ENCODE peak calls at places on chromosome 12, in five cellular contexts. P, E, Z, N and B are unnamed samples.

GRCh38 chr12:125148316-125148715 is 83.1 kb downstream of the AACS start:
- DNase-seq in P (no peak), E (no peak), Z (no peak), N (no peak), B (no peak)

GRCh38 chr12:90399317-90399716 is 555.7 kb downstream of the CCER1 start:
- DNase-seq in P (no peak), E (no peak), Z (no peak), N (no peak), B (no peak)

GRCh38 chr12:76478045-76478444 is 81.5 kb downstream of the OSBPL8 start:
- DNase-seq in P (no peak), E (no peak), Z (no peak), N (no peak), B (no peak)

GRCh38 chr12:1800646-1801284 is 19.6 kb upstream of the LRTM2 start:
- DNase-seq in P (no peak), E (no peak), Z (peak; percentile 98), N (peak; percentile 62), B (peak; percentile 81)

GRCh38 chr12:85865905-85866304 is 8.2 kb upstream of the NTS start:
- DNase-seq in P (no peak), E (no peak), Z (no peak), N (no peak), B (no peak)

GRCh38 chr12:2924019-2924418 is 33.3 kb downstream of the TULP3 start:
- DNase-seq in P (no peak), E (no peak), Z (no peak), N (no peak), B (no peak)

GRCh38 chr12:14260011-14260993 is 105.2 kb upstream of the ATF7IP start:
- DNase-seq in P (peak; percentile 97), E (peak; percentile 69), Z (peak; percentile 53), N (no peak), B (no peak)

GRCh38 chr12:17511369-17511768 is 578.6 kb downstream of the RERGL start:
- DNase-seq in P (no peak), E (no peak), Z (no peak), N (no peak), B (no peak)

GRCh38 chr12:130717752-130718151 is 1.7 kb upstream of the RIMBP2 start:
- DNase-seq in P (no peak), E (no peak), Z (no peak), N (no peak), B (no peak)

GRCh38 chr12:110278137-110278536 is 2.9 kb upstream of the ATP2A2 start:
- DNase-seq in P (no peak), E (no peak), Z (no peak), N (no peak), B (no peak)

GRCh38 chr12:112107306-112107705 is 1.3 kb downstream of the NAA25 start:
- DNase-seq in P (no peak), E (no peak), Z (no peak), N (no peak), B (no peak)

GRCh38 chr12:62732861-62733427 is 202.0 kb downstream of the PPM1H start:
- DNase-seq in P (no peak), E (no peak), Z (peak; percentile 61), N (no peak), B (no peak)

GRCh38 chr12:78146365-78146772 is 315.7 kb downstream of the NAV3 start:
- DNase-seq in P (no peak), E (no peak), Z (peak; percentile 56), N (no peak), B (no peak)

GRCh38 chr12:21073822-21074460 is 57.1 kb upstream of the SLCO1B1 start:
- DNase-seq in P (no peak), E (no peak), Z (peak; percentile 9), N (no peak), B (no peak)

GRCh38 chr12:93089805-93090569 is 160.9 kb upstream of the EEA1 start:
- DNase-seq in P (no peak), E (no peak), Z (peak; percentile 93), N (no peak), B (no peak)

GRCh38 chr12:120276734-120277133 is 11.2 kb upstream of the PXN start:
- DNase-seq in P (no peak), E (no peak), Z (no peak), N (no peak), B (no peak)

GRCh38 chr12:64395739-64396138 is 5.2 kb upstream of the C12orf56 start:
- DNase-seq in P (no peak), E (no peak), Z (no peak), N (no peak), B (no peak)

GRCh38 chr12:34598352-34598827 is 576.1 kb downstream of the ALG10 start:
- DNase-seq in P (no peak), E (no peak), Z (no peak), N (no peak), B (no peak)

GRCh38 chr12:42473561-42473960 is 116.0 kb downstream of the PRICKLE1 start:
- DNase-seq in P (no peak), E (no peak), Z (no peak), N (no peak), B (no peak)

GRCh38 chr12:75709474-75709873 is 198.1 kb upstream of the KRR1 start:
- DNase-seq in P (no peak), E (no peak), Z (no peak), N (no peak), B (no peak)